ENCODE peak calls at places on chromosomes 5 and 9, in nine cellular contexts. G, S, F, Q, H, K, D, T and P are unnamed samples.

GRCh38 chr9:104992696-104993095 is 64.7 kb upstream of the ABCA1 start:
- DNase-seq in G (peak; percentile 79), S (peak; percentile 90), F (no peak), Q (no peak), H (no peak), K (peak; percentile 88), D (no peak), T (no peak), P (peak; percentile 77)

GRCh38 chr5:180821538-180821937 is 18.9 kb upstream of the MGAT1 start:
- DNase-seq in G (no peak), S (no peak), F (no peak), Q (no peak), H (no peak), K (no peak), D (no peak), T (no peak), P (no peak)

GRCh38 chr5:55429221-55429620 is 105.5 kb downstream of the PLPP1 start:
- DNase-seq in G (no peak), S (no peak), F (no peak), Q (no peak), H (no peak), K (no peak), D (no peak), T (no peak), P (no peak)

GRCh38 chr5:126477281-126477680 is 54.1 kb downstream of the GRAMD2B start:
- DNase-seq in G (peak; percentile 46), S (peak; percentile 46), F (no peak), Q (no peak), H (no peak), K (peak; percentile 71), D (no peak), T (no peak), P (no peak)

GRCh38 chr5:32066448-32066847 is 107.7 kb downstream of the GOLPH3 start:
- DNase-seq in G (no peak), S (no peak), F (no peak), Q (no peak), H (no peak), K (no peak), D (no peak), T (no peak), P (no peak)

GRCh38 chr5:30040483-30041116 is 1152.9 kb upstream of the CDH6 start:
- DNase-seq in G (peak; percentile 9), S (peak; percentile 31), F (no peak), Q (peak; percentile 31), H (no peak), K (peak; percentile 42), D (no peak), T (peak; percentile 79), P (no peak)

GRCh38 chr5:97022898-97023297 is 87.0 kb downstream of the LNPEP start:
- DNase-seq in G (no peak), S (no peak), F (no peak), Q (no peak), H (no peak), K (no peak), D (no peak), T (no peak), P (no peak)

GRCh38 chr5:98483301-98483700 is 290.2 kb upstream of the RGMB start:
- DNase-seq in G (peak; percentile 95), S (peak; percentile 74), F (no peak), Q (no peak), H (peak; percentile 92), K (peak; percentile 66), D (no peak), T (no peak), P (peak; percentile 93)

GRCh38 chr9:20355022-20355421 is 267.3 kb downstream of the MLLT3 start:
- DNase-seq in G (peak; percentile 90), S (peak; percentile 92), F (no peak), Q (no peak), H (peak; percentile 52), K (peak; percentile 79), D (no peak), T (no peak), P (peak; percentile 53)

GRCh38 chr9:37486256-37486615 is 488 bp downstream of the POLR1E start:
- DNase-seq in G (no peak), S (no peak), F (no peak), Q (no peak), H (no peak), K (no peak), D (no peak), T (no peak), P (no peak)

GRCh38 chr5:8700222-8700621 is 831.3 kb downstream of the MTRR start:
- DNase-seq in G (no peak), S (peak; percentile 61), F (no peak), Q (no peak), H (no peak), K (no peak), D (no peak), T (no peak), P (no peak)

GRCh38 chr5:145510324-145510723 is 324.8 kb downstream of the PRELID2 start:
- DNase-seq in G (peak; percentile 65), S (peak; percentile 71), F (peak; percentile 6), Q (no peak), H (no peak), K (peak; percentile 62), D (no peak), T (no peak), P (no peak)

GRCh38 chr5:65032250-65032649 is 263.5 kb downstream of the CWC27 start:
- DNase-seq in G (peak; percentile 96), S (peak; percentile 100), F (peak; percentile 20), Q (no peak), H (peak; percentile 84), K (peak; percentile 96), D (no peak), T (peak; percentile 52), P (peak; percentile 91)